ENCODE peak calls at places on chromosomes 12 and 14, in eight cellular contexts. Q, T, L, Z, F, M, S and A are unnamed samples.

GRCh38 chr14:53696217-53696965 is 260.2 kb downstream of the BMP4 start:
- DNase-seq in T (no peak), F (no peak), S (no peak), L (peak; percentile 2), Q (no peak), M (no peak), Z (peak; percentile 12), A (peak; percentile 11)

GRCh38 chr12:48988030-48988649 is 10.0 kb downstream of the WNT1 start:
- DNase-seq in M (peak; percentile 83), T (no peak), Q (peak; percentile 70), F (peak; percentile 89), S (peak; percentile 60), Z (peak; percentile 69), L (peak; percentile 83), A (peak; percentile 40)

GRCh38 chr12:121980211-121980891 is 41.3 kb upstream of the BCL7A start:
- DNase-seq in S (no peak), Z (peak; percentile 63), L (no peak), M (no peak), T (no peak), F (no peak), Q (no peak), A (peak; percentile 31)

GRCh38 chr14:104267895-104268294 is 129.5 kb downstream of the KIF26A start:
- DNase-seq in S (no peak), F (peak; percentile 36), L (no peak), Z (no peak), T (no peak), M (no peak), Q (no peak), A (no peak)

GRCh38 chr12:95532851-95533250 is 18.4 kb downstream of the USP44 start:
- DNase-seq in M (no peak), Q (no peak), F (no peak), L (no peak), T (peak; percentile 27), Z (no peak), S (no peak), A (peak; percentile 41)

GRCh38 chr12:41468756-41469155 is 280.6 kb downstream of the PDZRN4 start:
- DNase-seq in F (no peak), S (no peak), Z (no peak), T (no peak), L (no peak), Q (no peak), M (no peak), A (no peak)

GRCh38 chr14:103727313-103728000 is 11.8 kb downstream of the ZFYVE21 start:
- DNase-seq in M (no peak), F (peak; percentile 85), L (no peak), Z (no peak), T (no peak), S (no peak), Q (no peak), A (no peak)

GRCh38 chr12:27244680-27245005 is 557 bp downstream of the STK38L start:
- DNase-seq in F (no peak), Z (no peak), S (no peak), M (no peak), L (no peak), T (no peak), Q (no peak), A (no peak)

GRCh38 chr12:29148958-29149690 is at the start of gene FAR2:
- DNase-seq in L (peak; percentile 35), F (peak; percentile 75), Q (peak; percentile 36), M (peak; percentile 51), T (no peak), Z (peak; percentile 52), S (peak; percentile 64), A (no peak)

GRCh38 chr14:56487090-56487667 is 92.4 kb upstream of the TMEM260 start:
- DNase-seq in L (no peak), F (peak; percentile 57), M (no peak), Q (no peak), T (no peak), Z (no peak), S (no peak), A (peak; percentile 13)

GRCh38 chr14:55301722-55302121 is 30.5 kb downstream of the FBXO34 start:
- DNase-seq in L (no peak), Z (peak; percentile 18), T (no peak), S (peak; percentile 18), M (no peak), Q (no peak), F (no peak), A (peak; percentile 72)

GRCh38 chr12:110199360-110200123 is 75.4 kb downstream of the IFT81 start:
- DNase-seq in Q (no peak), M (no peak), T (no peak), F (peak; percentile 65), Z (peak; percentile 64), L (no peak), S (peak; percentile 27), A (peak; percentile 80)

GRCh38 chr12:2343672-2344071 is 290.9 kb downstream of the CACNA1C start:
- DNase-seq in T (no peak), F (no peak), Z (no peak), S (no peak), M (no peak), L (no peak), Q (no peak), A (no peak)